ENCODE peak calls at places on chromosome 19, in four cellular contexts. Y, J, O and Q are unnamed samples.
A peak's percentile ranks its signal among the peaks of the same experiment; 100 is the strongest.

GRCh38 chr19:23440207-23440606 is 44.9 kb upstream of the ZNF91 start:
- DNase-seq in Y (no peak), O (no peak), J (no peak), Q (no peak)

GRCh38 chr19:14149509-14149994 is 13.2 kb upstream of the ASF1B start:
- DNase-seq in J (peak; percentile 84), Y (peak; percentile 84), O (peak; percentile 82), Q (peak; percentile 26)

GRCh38 chr19:38210458-38210987 is 13.5 kb downstream of the DPF1 start:
- DNase-seq in J (no peak), O (peak; percentile 76), Y (peak; percentile 23), Q (no peak)

GRCh38 chr19:13155472-13156284 is 5.5 kb downstream of the IER2 start:
- DNase-seq in J (peak; percentile 72), Y (peak; percentile 82), O (peak; percentile 90), Q (peak; percentile 81)

GRCh38 chr19:19446655-19447437 is 41.4 kb downstream of the GATAD2A start:
- DNase-seq in Y (no peak), O (no peak), J (no peak), Q (no peak)

GRCh38 chr19:29389495-29389894 is 136.3 kb upstream of the VSTM2B start:
- DNase-seq in J (no peak), O (no peak), Y (no peak), Q (no peak)

GRCh38 chr19:51531349-51532315 is at the start of gene SIGLEC6:
- DNase-seq in Y (no peak), J (no peak), O (peak; percentile 49), Q (no peak)

GRCh38 chr19:2309734-2310362 is 1.9 kb upstream of the LINGO3 start:
- DNase-seq in Y (no peak), J (no peak), O (no peak), Q (peak; percentile 80)

GRCh38 chr19:30085394-30085793 is 143.4 kb downstream of the URI1 start:
- DNase-seq in J (no peak), Y (no peak), O (no peak), Q (peak; percentile 33)

GRCh38 chr19:46809534-46810272 is 21.3 kb upstream of the SLC1A5 start:
- DNase-seq in O (no peak), J (no peak), Y (no peak), Q (no peak)

GRCh38 chr19:44603201-44603945 is 10.0 kb upstream of the IGSF23 start:
- DNase-seq in Y (peak; percentile 27), J (peak; percentile 98), O (peak; percentile 28), Q (no peak)

GRCh38 chr19:47157455-47158321 is 27.1 kb downstream of the SAE1 start:
- DNase-seq in O (peak; percentile 59), J (peak; percentile 90), Y (peak; percentile 60), Q (peak; percentile 21)

GRCh38 chr19:50780753-50781480 is 9.3 kb upstream of the ACP4 start:
- DNase-seq in J (no peak), Y (no peak), O (no peak), Q (no peak)

GRCh38 chr19:55098716-55099556 is 18.5 kb downstream of the PPP1R12C start:
- DNase-seq in J (no peak), Y (no peak), O (no peak), Q (no peak)

GRCh38 chr19:752652-753517 is 2.0 kb downstream of the MISP start:
- DNase-seq in O (no peak), Y (no peak), J (no peak), Q (peak; percentile 66)

GRCh38 chr19:32273483-32273882 is 71.9 kb upstream of the ZNF507 start:
- DNase-seq in J (no peak), O (no peak), Y (no peak), Q (no peak)

GRCh38 chr19:13803038-13803437 is 7.8 kb downstream of the ZSWIM4 start:
- DNase-seq in O (no peak), Y (no peak), J (no peak), Q (no peak)

GRCh38 chr19:44820648-44821609 is 12.0 kb downstream of the BCAM start:
- DNase-seq in Y (peak; percentile 65), J (peak; percentile 50), O (peak; percentile 88), Q (no peak)

GRCh38 chr19:11195169-11195568 is 2.2 kb downstream of the KANK2 start:
- DNase-seq in Y (no peak), O (peak; percentile 47), J (no peak), Q (no peak)

GRCh38 chr19:13839193-13839937 is 37.6 kb upstream of the NANOS3 start:
- DNase-seq in Y (peak; percentile 86), J (peak; percentile 87), O (peak; percentile 90), Q (peak; percentile 79)

GRCh38 chr19:23698711-23699520 is 11.9 kb upstream of the ZNF675 start:
- DNase-seq in J (no peak), O (no peak), Y (no peak), Q (peak; percentile 18)

GRCh38 chr19:45645631-45646344 is 6.6 kb upstream of the EML2 start:
- DNase-seq in Y (peak; percentile 49), J (peak; percentile 94), O (peak; percentile 87), Q (peak; percentile 78)

GRCh38 chr19:50793558-50794065 is 3.4 kb downstream of the ACP4 start:
- DNase-seq in Y (no peak), O (no peak), J (no peak), Q (no peak)

GRCh38 chr19:19209372-19209771 is 2.4 kb upstream of the NCAN start:
- DNase-seq in O (no peak), J (no peak), Y (no peak), Q (no peak)

GRCh38 chr19:10471909-10472308 is 31.2 kb downstream of the KEAP1 start:
- DNase-seq in Y (no peak), J (peak; percentile 26), O (no peak), Q (peak; percentile 22)

GRCh38 chr19:55149078-55150003 is at the start of gene TNNT1:
- DNase-seq in O (peak; percentile 64), J (no peak), Y (no peak), Q (no peak)

GRCh38 chr19:53597023-53597422 is 34.8 kb upstream of the DPRX start:
- DNase-seq in O (no peak), J (no peak), Y (no peak), Q (no peak)

GRCh38 chr19:14450168-14450874 is 17.2 kb downstream of the PKN1 start:
- DNase-seq in O (no peak), Y (no peak), J (peak; percentile 65), Q (no peak)

GRCh38 chr19:33156354-33156753 is 24.4 kb downstream of the WDR88 start:
- DNase-seq in Y (no peak), O (no peak), J (no peak), Q (no peak)

GRCh38 chr19:33385956-33386355 is 12.4 kb downstream of the CEBPG start:
- DNase-seq in O (peak; percentile 45), Y (no peak), J (no peak), Q (no peak)

GRCh38 chr19:45924891-45925447 is 10.4 kb upstream of the NANOS2 start:
- DNase-seq in J (no peak), Y (no peak), O (no peak), Q (no peak)

GRCh38 chr19:45130888-45131615 is 29.7 kb downstream of the NKPD1 start:
- DNase-seq in Y (no peak), J (peak; percentile 6), O (no peak), Q (no peak)

GRCh38 chr19:38800577-38801347 is 11.8 kb downstream of the LGALS7B start:
- DNase-seq in O (no peak), Y (no peak), J (no peak), Q (no peak)

GRCh38 chr19:12843999-12844732 is 5.9 kb downstream of the MAST1 start:
- DNase-seq in J (no peak), O (no peak), Y (no peak), Q (no peak)

GRCh38 chr19:14031719-14032480 is at the start of gene IL27RA:
- DNase-seq in J (peak; percentile 40), O (peak; percentile 71), Y (peak; percentile 31), Q (peak; percentile 65)

GRCh38 chr19:38842439-38843174 is 7.2 kb downstream of the HNRNPL start:
- DNase-seq in Y (no peak), J (no peak), O (no peak), Q (peak; percentile 21)

GRCh38 chr19:21850636-21851255 is 14.8 kb upstream of the ZNF43 start:
- DNase-seq in O (no peak), J (no peak), Y (no peak), Q (no peak)

GRCh38 chr19:57978586-57979289 is 4.4 kb upstream of the C19orf18 start:
- DNase-seq in J (peak; percentile 5), O (no peak), Y (no peak), Q (no peak)
- H3K9me3 ChIP-seq in J (peaks cover 50% of the 10 kb centered on the region), O (peaks cover 100% of the 10 kb centered on the region), Y (peaks cover 99% of the 10 kb centered on the region), Q (peaks cover 96% of the 10 kb centered on the region)

GRCh38 chr19:31113250-31113685 is 236.0 kb downstream of the TSHZ3 start:
- DNase-seq in O (no peak), Y (no peak), J (no peak), Q (no peak)

GRCh38 chr19:31111741-31112140 is 237.5 kb downstream of the TSHZ3 start:
- DNase-seq in O (no peak), J (no peak), Y (no peak), Q (no peak)

GRCh38 chr19:31112158-31112557 is 237.1 kb downstream of the TSHZ3 start:
- DNase-seq in J (no peak), O (no peak), Y (no peak), Q (no peak)

GRCh38 chr19:31118292-31118925 is 230.8 kb downstream of the TSHZ3 start:
- DNase-seq in O (no peak), J (no peak), Y (no peak), Q (no peak)

GRCh38 chr19:31114585-31114984 is 234.7 kb downstream of the TSHZ3 start:
- DNase-seq in J (no peak), Y (no peak), O (no peak), Q (no peak)
- TF ChIP-seq POLR2A in J (no peak), Y (no peak), O (no peak), Q (no peak)

GRCh38 chr19:17078920-17079709 is 3.5 kb downstream of the MYO9B start:
- DNase-seq in J (no peak), Y (no peak), O (no peak), Q (no peak)

GRCh38 chr19:17078038-17078919 is 2.7 kb downstream of the MYO9B start:
- DNase-seq in J (no peak), O (no peak), Y (no peak), Q (no peak)

GRCh38 chr19:17081672-17082630 is 6.4 kb downstream of the MYO9B start:
- DNase-seq in O (peak; percentile 72), Y (peak; percentile 50), J (no peak), Q (peak; percentile 24)

GRCh38 chr19:17080441-17080803 is 4.8 kb downstream of the MYO9B start:
- DNase-seq in O (no peak), Y (no peak), J (no peak), Q (no peak)

DNA sequence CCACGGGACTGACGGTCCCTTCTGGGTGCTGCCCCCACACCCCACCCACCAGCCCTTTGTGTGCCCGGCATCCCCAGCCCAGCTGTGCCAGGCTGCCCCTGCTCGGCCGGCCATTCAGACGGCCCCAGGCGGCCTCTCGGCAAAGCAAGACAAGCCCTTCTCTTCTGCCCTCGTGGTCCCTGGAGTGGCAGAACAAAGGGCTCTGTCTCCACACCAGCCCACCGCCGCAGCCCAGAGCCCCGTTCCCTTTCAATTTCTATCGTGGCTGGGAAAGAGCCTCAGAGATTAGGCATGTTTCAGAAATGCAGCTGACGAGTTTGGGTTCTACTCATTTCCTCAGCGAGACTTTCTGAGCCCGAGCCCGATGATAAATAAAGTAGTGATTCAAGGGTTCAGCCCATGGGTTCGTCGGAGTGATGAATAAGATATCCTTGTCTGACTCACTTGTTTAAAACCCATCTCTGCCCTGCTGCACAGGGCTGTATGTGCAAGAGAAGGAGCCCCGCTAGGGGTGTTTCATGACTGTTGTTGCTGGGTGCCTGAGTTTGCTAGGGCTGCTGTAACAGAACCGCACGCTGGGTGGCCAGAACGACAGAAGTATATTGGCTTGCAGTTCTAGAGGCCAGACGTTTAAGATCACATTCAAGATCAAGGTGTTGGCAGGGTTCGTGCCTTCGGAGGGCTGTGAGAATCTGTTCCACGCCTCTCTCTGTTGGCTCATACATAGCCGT is 4.3 kb downstream of the MYO9B start:
- DNase-seq in Y (peak; percentile 90), O (peak; percentile 64), J (peak; percentile 87), Q (peak; percentile 65)
- TF ChIP-seq CTCF in Y (peak; percentile 65), O (peak; percentile 47), J (peak; percentile 45), Q (no peak)

GRCh38 chr19:34757441-34757840 is 15.6 kb downstream of the ZNF599 start:
- DNase-seq in J (no peak), Y (no peak), O (no peak), Q (no peak)
- H3K9me3 ChIP-seq in J (peaks cover 24% of the 10 kb centered on the region), Y (peaks cover 41% of the 10 kb centered on the region), O (peaks cover 100% of the 10 kb centered on the region), Q (no peaks in the 10 kb centered on the region)